ENCODE peak calls at places on chromosomes 1 and 21, in nine cellular contexts. P, L, C, D, W, Q, S, N and K are unnamed samples.

GRCh38 chr1:93770640-93771039 is 89.0 kb upstream of the BCAR3 start:
- DNase-seq in P (no peak), L (no peak), C (no peak), D (no peak), W (no peak), Q (no peak), S (no peak), N (no peak), K (no peak)

GRCh38 chr1:174800221-174800791 is 199.4 kb upstream of the CACYBP start:
- DNase-seq in P (no peak), L (no peak), C (no peak), D (no peak), W (peak; percentile 29), Q (no peak), S (peak; percentile 59), N (no peak), K (no peak)

GRCh38 chr1:44035726-44036408 is 4.6 kb upstream of the SLC6A9 start:
- DNase-seq in P (no peak), L (no peak), C (no peak), D (no peak), W (peak; percentile 52), Q (no peak), S (no peak), N (no peak), K (peak; percentile 46)

GRCh38 chr21:42465008-42465878 is 30.8 kb downstream of the RSPH1 start:
- DNase-seq in P (no peak), L (no peak), C (peak; percentile 39), D (peak; percentile 30), W (no peak), Q (no peak), S (no peak), N (no peak), K (peak; percentile 35)

GRCh38 chr1:198024782-198025181 is 107.6 kb downstream of the LHX9 start:
- DNase-seq in P (no peak), L (no peak), C (no peak), D (peak; percentile 9), W (no peak), Q (no peak), S (no peak), N (no peak), K (no peak)

GRCh38 chr1:245301921-245302320 is 147.1 kb downstream of the KIF26B start:
- DNase-seq in P (no peak), L (no peak), C (no peak), D (no peak), W (no peak), Q (no peak), S (no peak), N (no peak), K (no peak)

GRCh38 chr1:85406887-85407593 is 57.9 kb downstream of the DDAH1 start:
- DNase-seq in P (no peak), L (no peak), C (no peak), D (no peak), W (no peak), Q (no peak), S (peak; percentile 89), N (no peak), K (no peak)

GRCh38 chr1:211752317-211752716 is 76.9 kb upstream of the NEK2 start:
- DNase-seq in P (no peak), L (no peak), C (no peak), D (no peak), W (no peak), Q (no peak), S (no peak), N (no peak), K (no peak)

GRCh38 chr1:223492044-223492443 is 98.8 kb downstream of the CCDC185 start:
- DNase-seq in P (no peak), L (no peak), C (no peak), D (no peak), W (no peak), Q (no peak), S (no peak), N (no peak), K (no peak)

GRCh38 chr1:203557958-203558760 is 64.2 kb downstream of the OPTC start:
- DNase-seq in P (no peak), L (no peak), C (no peak), D (no peak), W (no peak), Q (peak; percentile 67), S (no peak), N (no peak), K (no peak)

GRCh38 chr1:198937231-198938031 is 298.6 kb downstream of the PTPRC start:
- DNase-seq in P (peak; percentile 15), L (no peak), C (peak; percentile 82), D (peak; percentile 94), W (no peak), Q (no peak), S (peak; percentile 100), N (peak; percentile 20), K (no peak)

GRCh38 chr1:108817016-108817415 is 39.9 kb downstream of the AKNAD1 start:
- DNase-seq in P (no peak), L (no peak), C (no peak), D (peak; percentile 97), W (peak; percentile 37), Q (no peak), S (peak; percentile 78), N (no peak), K (no peak)

GRCh38 chr1:72227667-72228066 is 54.7 kb downstream of the NEGR1 start:
- DNase-seq in P (no peak), L (no peak), C (no peak), D (no peak), W (no peak), Q (no peak), S (no peak), N (no peak), K (no peak)

GRCh38 chr21:31397939-31398338 is 53.9 kb upstream of the TIAM1 start:
- DNase-seq in P (no peak), L (no peak), C (no peak), D (no peak), W (no peak), Q (no peak), S (no peak), N (peak; percentile 42), K (no peak)

GRCh38 chr1:61055110-61055614 is 27.2 kb upstream of the NFIA start:
- DNase-seq in P (no peak), L (no peak), C (no peak), D (no peak), W (no peak), Q (no peak), S (peak; percentile 27), N (no peak), K (no peak)

GRCh38 chr1:47871799-47872353 is 125.3 kb downstream of the TRABD2B start:
- DNase-seq in P (no peak), L (no peak), C (no peak), D (peak; percentile 87), W (no peak), Q (no peak), S (no peak), N (no peak), K (no peak)

GRCh38 chr1:222790115-222790514 is 24.7 kb upstream of the DISP1 start:
- DNase-seq in P (no peak), L (no peak), C (no peak), D (no peak), W (no peak), Q (no peak), S (no peak), N (no peak), K (no peak)

GRCh38 chr1:204278254-204278653 is 64.5 kb upstream of the GOLT1A start:
- DNase-seq in P (no peak), L (no peak), C (no peak), D (no peak), W (no peak), Q (no peak), S (no peak), N (no peak), K (no peak)

GRCh38 chr1:152543808-152544207 is 22.8 kb downstream of the LCE3E start:
- DNase-seq in P (no peak), L (no peak), C (no peak), D (peak; percentile 30), W (no peak), Q (no peak), S (no peak), N (no peak), K (no peak)

GRCh38 chr1:247295274-247295684 is 36.4 kb downstream of the ZNF496 start:
- DNase-seq in P (no peak), L (no peak), C (no peak), D (no peak), W (no peak), Q (no peak), S (no peak), N (no peak), K (no peak)

GRCh38 chr1:200130552-200130951 is 103.0 kb downstream of the NR5A2 start:
- DNase-seq in P (no peak), L (no peak), C (no peak), D (no peak), W (no peak), Q (no peak), S (no peak), N (no peak), K (no peak)

GRCh38 chr1:160046494-160047115 is 14.8 kb upstream of the PIGM start:
- DNase-seq in P (no peak), L (peak; percentile 7), C (peak; percentile 80), D (peak; percentile 71), W (peak; percentile 45), Q (no peak), S (peak; percentile 97), N (no peak), K (no peak)

GRCh38 chr1:37932759-37933158 is 14.1 kb downstream of the INPP5B start:
- DNase-seq in P (no peak), L (no peak), C (peak; percentile 4), D (no peak), W (no peak), Q (no peak), S (no peak), N (no peak), K (no peak)

GRCh38 chr1:226223786-226224244 is 351 bp downstream of the MIXL1 start:
- DNase-seq in P (no peak), L (no peak), C (peak; percentile 79), D (peak; percentile 30), W (peak; percentile 60), Q (no peak), S (no peak), N (no peak), K (no peak)

GRCh38 chr1:148372731-148373130 is 110.4 kb downstream of the PPIAL4G start:
- DNase-seq in P (no peak), L (peak; percentile 32), C (no peak), D (no peak), W (no peak), Q (no peak), S (no peak), N (peak; percentile 53), K (no peak)

GRCh38 chr1:65983500-65983899 is 190.8 kb downstream of the PDE4B start:
- DNase-seq in P (no peak), L (no peak), C (no peak), D (no peak), W (no peak), Q (no peak), S (no peak), N (no peak), K (no peak)

GRCh38 chr1:93244298-93245069 is 64.0 kb downstream of the CCDC18 start:
- DNase-seq in P (no peak), L (no peak), C (no peak), D (no peak), W (no peak), Q (no peak), S (no peak), N (no peak), K (no peak)

GRCh38 chr21:22351076-22351475 is 1352.9 kb downstream of the NCAM2 start:
- DNase-seq in P (no peak), L (no peak), C (no peak), D (no peak), W (no peak), Q (no peak), S (no peak), N (no peak), K (no peak)

GRCh38 chr1:25140073-25140797 is 92.1 kb downstream of the SYF2 start:
- DNase-seq in P (no peak), L (no peak), C (peak; percentile 72), D (peak; percentile 26), W (no peak), Q (no peak), S (peak; percentile 12), N (no peak), K (peak; percentile 44)

GRCh38 chr21:45262041-45262581 is 25.6 kb downstream of the POFUT2 start:
- DNase-seq in P (no peak), L (no peak), C (no peak), D (no peak), W (no peak), Q (no peak), S (no peak), N (no peak), K (peak; percentile 66)

GRCh38 chr1:86504130-86504479 is 35.4 kb downstream of the CLCA1 start:
- DNase-seq in P (no peak), L (no peak), C (no peak), D (no peak), W (no peak), Q (no peak), S (no peak), N (no peak), K (no peak)